ENCODE peak calls at places on chromosome 2, in ten cellular contexts. K, H, G, M, D, S, W, V, E and P are unnamed samples.

GRCh38 chr2:19846030-19846429 is 55.8 kb downstream of the TTC32 start:
- DNase-seq in K (peak; percentile 18), W (peak; percentile 61), E (no peak), S (no peak), V (no peak), M (no peak), G (no peak), D (no peak), H (no peak), P (no peak)

GRCh38 chr2:63189026-63189425 is 138.4 kb downstream of the OTX1 start:
- DNase-seq in V (no peak), G (no peak), W (no peak), H (no peak), S (peak; percentile 43), E (peak; percentile 76), D (no peak), K (peak; percentile 61), M (no peak), P (no peak)

GRCh38 chr2:100752628-100753333 is 67.2 kb upstream of the NPAS2 start:
- DNase-seq in H (no peak), G (no peak), S (no peak), E (no peak), V (no peak), D (no peak), M (no peak), W (no peak), K (peak; percentile 94), P (no peak)

GRCh38 chr2:22867921-22868320 is 517.1 kb upstream of the KLHL29 start:
- DNase-seq in H (no peak), G (no peak), V (no peak), D (no peak), M (no peak), K (no peak), S (no peak), E (no peak), W (no peak), P (no peak)

GRCh38 chr2:196336715-196337617 is 165.6 kb upstream of the STK17B start:
- DNase-seq in D (no peak), W (no peak), H (no peak), V (peak; percentile 12), M (no peak), E (peak; percentile 38), S (no peak), G (no peak), K (peak; percentile 68), P (no peak)

GRCh38 chr2:98775146-98775988 is 44.4 kb upstream of the MGAT4A start:
- DNase-seq in M (no peak), S (no peak), W (no peak), K (no peak), D (no peak), G (no peak), E (no peak), H (no peak), V (no peak), P (peak; percentile 20)

GRCh38 chr2:25042321-25043240 is 705 bp downstream of the EFR3B start:
- DNase-seq in G (no peak), E (peak; percentile 13), W (peak; percentile 87), S (peak; percentile 54), H (no peak), D (peak; percentile 37), V (no peak), M (no peak), K (peak; percentile 32), P (no peak)

GRCh38 chr2:163649080-163649479 is 86.7 kb downstream of the FIGN start:
- DNase-seq in M (no peak), S (no peak), H (no peak), G (no peak), V (no peak), E (no peak), K (no peak), D (no peak), W (no peak), P (no peak)

GRCh38 chr2:102841107-102841840 is 79.4 kb downstream of the TMEM182 start:
- DNase-seq in E (peak; percentile 56), D (peak; percentile 29), M (no peak), S (peak; percentile 44), G (no peak), W (no peak), V (peak; percentile 43), K (peak; percentile 61), H (no peak), P (no peak)

GRCh38 chr2:67694464-67694863 is 297.3 kb downstream of the ETAA1 start:
- DNase-seq in H (no peak), V (no peak), G (no peak), W (no peak), S (no peak), E (no peak), K (no peak), M (no peak), D (no peak), P (no peak)

GRCh38 chr2:207505728-207506127 is 24.0 kb upstream of the CREB1 start:
- DNase-seq in M (no peak), W (no peak), K (peak; percentile 82), G (no peak), S (no peak), D (no peak), V (no peak), E (no peak), H (no peak), P (no peak)

GRCh38 chr2:63735263-63735662 is 106.4 kb upstream of the UGP2 start:
- DNase-seq in K (no peak), E (no peak), D (no peak), G (no peak), W (no peak), H (no peak), V (no peak), M (no peak), S (no peak), P (no peak)

GRCh38 chr2:188399159-188399558 is 107.5 kb downstream of the GULP1 start:
- DNase-seq in G (no peak), K (no peak), E (no peak), M (no peak), V (no peak), H (no peak), S (no peak), W (no peak), D (no peak), P (no peak)

GRCh38 chr2:99152181-99152580 is 2.6 kb downstream of the TSGA10 start:
- DNase-seq in K (no peak), V (no peak), E (no peak), W (no peak), H (no peak), G (no peak), D (no peak), M (no peak), S (no peak), P (no peak)

GRCh38 chr2:172252154-172252553 is 149.5 kb upstream of the DLX2 start:
- DNase-seq in W (peak; percentile 85), D (peak; percentile 54), K (no peak), V (no peak), S (no peak), H (no peak), E (no peak), M (no peak), G (no peak), P (no peak)

GRCh38 chr2:84957771-84958134 is 13.2 kb upstream of the KCMF1 start:
- DNase-seq in K (no peak), V (no peak), E (no peak), D (no peak), M (no peak), W (no peak), H (no peak), G (no peak), S (no peak), P (no peak)

GRCh38 chr2:216932806-216933579 is 73.1 kb upstream of the TNP1 start:
- DNase-seq in D (no peak), G (no peak), S (no peak), H (no peak), V (no peak), W (no peak), E (no peak), K (no peak), M (no peak), P (no peak)

GRCh38 chr2:71965530-71965929 is 182.1 kb downstream of the CYP26B1 start:
- DNase-seq in G (no peak), E (no peak), M (no peak), V (no peak), W (no peak), D (no peak), S (no peak), H (no peak), K (no peak), P (no peak)
- TF ChIP-seq CTCF in G (no peak), E (no peak), M (no peak), V (no peak), W (no peak), D (no peak), S (no peak), H (no peak), K (no peak), P (no peak)

GRCh38 chr2:228401065-228401912 is 219.8 kb upstream of the SPHKAP start:
- DNase-seq in K (peak; percentile 6), S (no peak), V (no peak), M (peak; percentile 51), W (no peak), H (no peak), G (no peak), E (peak; percentile 58), D (no peak), P (no peak)
- H3K4me3 ChIP-seq in K (no peak overlapping the region), S (no peak overlapping the region), V (no peak overlapping the region), M (no peak overlapping the region), W (no peak overlapping the region), H (no peak overlapping the region), G (no peak overlapping the region), E (no peak overlapping the region), D (no peak overlapping the region), P (no peak overlapping the region)

GRCh38 chr2:15939854-15940660 is at the start of gene MYCN:
- DNase-seq in V (peak; percentile 39), E (no peak), M (no peak), K (peak; percentile 54), G (no peak), D (peak; percentile 65), H (peak; percentile 32), W (peak; percentile 79), S (peak; percentile 100), P (no peak)

GRCh38 chr2:15938803-15939555 is 1.4 kb upstream of the MYCN start:
- DNase-seq in K (no peak), G (no peak), M (no peak), E (no peak), W (peak; percentile 54), S (peak; percentile 98), V (no peak), D (no peak), H (no peak), P (no peak)

GRCh38 chr2:15937882-15938802 is 2.2 kb upstream of the MYCN start:
- DNase-seq in M (no peak), D (no peak), V (no peak), E (no peak), W (peak; percentile 28), K (no peak), S (peak; percentile 96), G (no peak), H (no peak), P (no peak)

GRCh38 chr2:15940661-15941482 is 522 bp downstream of the MYCN start:
- DNase-seq in K (peak; percentile 3), V (no peak), W (peak; percentile 70), S (peak; percentile 100), M (no peak), H (no peak), E (no peak), D (no peak), G (no peak), P (no peak)

GRCh38 chr2:15939556-15939853 is 845 bp upstream of the MYCN start:
- DNase-seq in M (peak; percentile 85), E (peak; percentile 60), W (peak; percentile 87), G (no peak), D (peak; percentile 76), V (no peak), K (no peak), H (no peak), S (peak; percentile 100), P (no peak)
- TF ChIP-seq CTCF in M (peak; percentile 70), E (peak; percentile 71), W (no peak), G (no peak), D (no peak), V (peak; percentile 79), K (peak; percentile 50), H (no peak), S (no peak), P (peak; percentile 43)

GRCh38 chr2:219000569-219000960 is 7.3 kb upstream of the CRYBA2 start:
- DNase-seq in S (peak; percentile 68), G (no peak), M (no peak), W (no peak), D (no peak), V (no peak), H (no peak), E (no peak), K (no peak), P (no peak)
- H3K4me3 ChIP-seq in S (peak overlapping the region; percentile 31), G (peak overlapping the region; percentile 47), M (no peak overlapping the region), W (no peak overlapping the region), D (no peak overlapping the region), V (no peak overlapping the region), H (no peak overlapping the region), E (no peak overlapping the region), K (no peak overlapping the region), P (no peak overlapping the region)